ENCODE peak calls at places on chromosomes 2 and 18, in nine cellular contexts. One of them, this sample, is unnamed.
A peak's percentile ranks its signal among the peaks of the same experiment; 100 is the strongest.

GRCh38 chr2:145110668-145111067 is 590.7 kb upstream of the ZEB2 start:
- DNase-seq in epithelial cell of esophagus: no peak
- DNase-seq in HT1080: peak; percentile 65
- DNase-seq in breast epithelium: no peak
- DNase-seq in NCI-H1092: no peak
- DNase-seq in astrocyte: peak; percentile 70
- DNase-seq in DMS153: no peak
- DNase-seq in T-cell: no peak
- DNase-seq in fibroblast of mammary gland: no peak
- DNase-seq in this sample: no peak

GRCh38 chr2:219207884-219208740 is 1.5 kb downstream of the ZFAND2B start:
- DNase-seq in epithelial cell of esophagus: peak; percentile 54
- DNase-seq in HT1080: no peak
- DNase-seq in breast epithelium: no peak
- DNase-seq in NCI-H1092: no peak
- DNase-seq in astrocyte: peak; percentile 4
- DNase-seq in DMS153: no peak
- DNase-seq in T-cell: no peak
- DNase-seq in fibroblast of mammary gland: peak; percentile 42
- DNase-seq in this sample: no peak

GRCh38 chr2:84467389-84467788 is 8.3 kb upstream of the SUCLG1 start:
- DNase-seq in epithelial cell of esophagus: no peak
- DNase-seq in HT1080: no peak
- DNase-seq in breast epithelium: no peak
- DNase-seq in NCI-H1092: no peak
- DNase-seq in astrocyte: no peak
- DNase-seq in DMS153: no peak
- DNase-seq in T-cell: no peak
- DNase-seq in fibroblast of mammary gland: no peak
- DNase-seq in this sample: no peak

GRCh38 chr2:45892236-45892701 is 240.8 kb downstream of the PRKCE start:
- DNase-seq in epithelial cell of esophagus: no peak
- DNase-seq in HT1080: no peak
- DNase-seq in breast epithelium: no peak
- DNase-seq in NCI-H1092: no peak
- DNase-seq in astrocyte: peak; percentile 30
- DNase-seq in DMS153: peak; percentile 50
- DNase-seq in T-cell: no peak
- DNase-seq in fibroblast of mammary gland: no peak
- DNase-seq in this sample: no peak

GRCh38 chr2:144830543-144830942 is 310.6 kb upstream of the ZEB2 start:
- DNase-seq in epithelial cell of esophagus: no peak
- DNase-seq in HT1080: peak; percentile 2
- DNase-seq in breast epithelium: no peak
- DNase-seq in NCI-H1092: no peak
- DNase-seq in astrocyte: peak; percentile 31
- DNase-seq in DMS153: no peak
- DNase-seq in T-cell: no peak
- DNase-seq in fibroblast of mammary gland: no peak
- DNase-seq in this sample: no peak

GRCh38 chr2:71151620-71152019 is 21.2 kb downstream of the MPHOSPH10 start:
- DNase-seq in epithelial cell of esophagus: no peak
- DNase-seq in HT1080: no peak
- DNase-seq in breast epithelium: no peak
- DNase-seq in NCI-H1092: no peak
- DNase-seq in astrocyte: no peak
- DNase-seq in DMS153: no peak
- DNase-seq in T-cell: no peak
- DNase-seq in fibroblast of mammary gland: no peak
- DNase-seq in this sample: no peak

GRCh38 chr2:103161456-103162289 is 399.8 kb downstream of the TMEM182 start:
- DNase-seq in epithelial cell of esophagus: peak; percentile 69
- DNase-seq in HT1080: peak; percentile 31
- DNase-seq in breast epithelium: no peak
- DNase-seq in NCI-H1092: peak; percentile 53
- DNase-seq in astrocyte: peak; percentile 39
- DNase-seq in DMS153: peak; percentile 60
- DNase-seq in T-cell: no peak
- DNase-seq in fibroblast of mammary gland: peak; percentile 59
- DNase-seq in this sample: no peak

GRCh38 chr2:118169359-118170005 is 81.2 kb downstream of the INSIG2 start:
- DNase-seq in epithelial cell of esophagus: peak; percentile 9
- DNase-seq in HT1080: peak; percentile 28
- DNase-seq in breast epithelium: no peak
- DNase-seq in NCI-H1092: no peak
- DNase-seq in astrocyte: no peak
- DNase-seq in DMS153: no peak
- DNase-seq in T-cell: peak; percentile 18
- DNase-seq in fibroblast of mammary gland: no peak
- DNase-seq in this sample: no peak

GRCh38 chr2:97965146-97965545 is 30.6 kb downstream of the TMEM131 start:
- DNase-seq in epithelial cell of esophagus: no peak
- DNase-seq in HT1080: no peak
- DNase-seq in breast epithelium: no peak
- DNase-seq in NCI-H1092: no peak
- DNase-seq in astrocyte: no peak
- DNase-seq in DMS153: no peak
- DNase-seq in T-cell: no peak
- DNase-seq in fibroblast of mammary gland: no peak
- DNase-seq in this sample: no peak

GRCh38 chr2:128427356-128427755 is 108.7 kb upstream of the HS6ST1 start:
- DNase-seq in epithelial cell of esophagus: no peak
- DNase-seq in HT1080: no peak
- DNase-seq in breast epithelium: peak; percentile 30
- DNase-seq in NCI-H1092: no peak
- DNase-seq in astrocyte: no peak
- DNase-seq in DMS153: no peak
- DNase-seq in T-cell: no peak
- DNase-seq in fibroblast of mammary gland: no peak
- DNase-seq in this sample: no peak

GRCh38 chr2:43083710-43084698 is 142.4 kb downstream of the ZFP36L2 start:
- DNase-seq in epithelial cell of esophagus: peak; percentile 94
- DNase-seq in HT1080: peak; percentile 53
- DNase-seq in breast epithelium: no peak
- DNase-seq in NCI-H1092: no peak
- DNase-seq in astrocyte: peak; percentile 51
- DNase-seq in DMS153: no peak
- DNase-seq in T-cell: no peak
- DNase-seq in fibroblast of mammary gland: peak; percentile 90
- DNase-seq in this sample: no peak

GRCh38 chr2:45029215-45029614 is 20.0 kb upstream of the SIX2 start:
- DNase-seq in epithelial cell of esophagus: no peak
- DNase-seq in HT1080: no peak
- DNase-seq in breast epithelium: no peak
- DNase-seq in NCI-H1092: no peak
- DNase-seq in astrocyte: no peak
- DNase-seq in DMS153: no peak
- DNase-seq in T-cell: no peak
- DNase-seq in fibroblast of mammary gland: no peak
- DNase-seq in this sample: no peak

GRCh38 chr18:21761471-21762115 is 21.0 kb downstream of the MIB1 start:
- DNase-seq in epithelial cell of esophagus: no peak
- DNase-seq in HT1080: no peak
- DNase-seq in breast epithelium: no peak
- DNase-seq in NCI-H1092: no peak
- DNase-seq in astrocyte: no peak
- DNase-seq in DMS153: no peak
- DNase-seq in T-cell: no peak
- DNase-seq in fibroblast of mammary gland: no peak
- DNase-seq in this sample: no peak

GRCh38 chr2:200627110-200627770 is 41.4 kb downstream of the AOX1 start:
- DNase-seq in epithelial cell of esophagus: no peak
- DNase-seq in HT1080: no peak
- DNase-seq in breast epithelium: no peak
- DNase-seq in NCI-H1092: no peak
- DNase-seq in astrocyte: no peak
- DNase-seq in DMS153: no peak
- DNase-seq in T-cell: no peak
- DNase-seq in fibroblast of mammary gland: no peak
- DNase-seq in this sample: no peak

GRCh38 chr2:36549063-36549662 is 48.8 kb downstream of the FEZ2 start:
- DNase-seq in epithelial cell of esophagus: peak; percentile 15
- DNase-seq in HT1080: peak; percentile 49
- DNase-seq in breast epithelium: no peak
- DNase-seq in NCI-H1092: no peak
- DNase-seq in astrocyte: no peak
- DNase-seq in DMS153: no peak
- DNase-seq in T-cell: no peak
- DNase-seq in fibroblast of mammary gland: peak; percentile 21
- DNase-seq in this sample: no peak

GRCh38 chr2:15311201-15311882 is 249.8 kb downstream of the NBAS start:
- DNase-seq in epithelial cell of esophagus: no peak
- DNase-seq in HT1080: no peak
- DNase-seq in breast epithelium: no peak
- DNase-seq in NCI-H1092: no peak
- DNase-seq in astrocyte: peak; percentile 36
- DNase-seq in DMS153: no peak
- DNase-seq in T-cell: no peak
- DNase-seq in fibroblast of mammary gland: no peak
- DNase-seq in this sample: no peak

GRCh38 chr18:55249572-55249971 is 290.3 kb upstream of the CCDC68 start:
- DNase-seq in epithelial cell of esophagus: no peak
- DNase-seq in HT1080: no peak
- DNase-seq in breast epithelium: no peak
- DNase-seq in NCI-H1092: no peak
- DNase-seq in astrocyte: peak; percentile 49
- DNase-seq in DMS153: no peak
- DNase-seq in T-cell: no peak
- DNase-seq in fibroblast of mammary gland: peak; percentile 43
- DNase-seq in this sample: no peak

GRCh38 chr2:158575051-158575635 is 118.4 kb downstream of the PKP4 start:
- DNase-seq in epithelial cell of esophagus: no peak
- DNase-seq in HT1080: no peak
- DNase-seq in breast epithelium: no peak
- DNase-seq in NCI-H1092: no peak
- DNase-seq in astrocyte: peak; percentile 30
- DNase-seq in DMS153: no peak
- DNase-seq in T-cell: no peak
- DNase-seq in fibroblast of mammary gland: no peak
- DNase-seq in this sample: no peak

GRCh38 chr2:71631411-71631931 is 178.1 kb downstream of the DYSF start:
- DNase-seq in epithelial cell of esophagus: no peak
- DNase-seq in HT1080: no peak
- DNase-seq in breast epithelium: no peak
- DNase-seq in NCI-H1092: no peak
- DNase-seq in astrocyte: peak; percentile 48
- DNase-seq in DMS153: no peak
- DNase-seq in T-cell: no peak
- DNase-seq in fibroblast of mammary gland: peak; percentile 7
- DNase-seq in this sample: no peak

GRCh38 chr18:74518456-74519315 is 15.6 kb upstream of the CNDP1 start:
- DNase-seq in epithelial cell of esophagus: no peak
- DNase-seq in HT1080: no peak
- DNase-seq in breast epithelium: no peak
- DNase-seq in NCI-H1092: no peak
- DNase-seq in astrocyte: no peak
- DNase-seq in DMS153: no peak
- DNase-seq in T-cell: no peak
- DNase-seq in fibroblast of mammary gland: no peak
- DNase-seq in this sample: no peak

GRCh38 chr2:134515137-134515536 is 203.7 kb downstream of the TMEM163 start:
- DNase-seq in epithelial cell of esophagus: no peak
- DNase-seq in HT1080: peak; percentile 3
- DNase-seq in breast epithelium: no peak
- DNase-seq in NCI-H1092: no peak
- DNase-seq in astrocyte: no peak
- DNase-seq in DMS153: no peak
- DNase-seq in T-cell: no peak
- DNase-seq in fibroblast of mammary gland: no peak
- DNase-seq in this sample: no peak

GRCh38 chr18:63336366-63337099 is 17.0 kb upstream of the BCL2 start:
- DNase-seq in epithelial cell of esophagus: peak; percentile 92
- DNase-seq in HT1080: peak; percentile 95
- DNase-seq in breast epithelium: no peak
- DNase-seq in NCI-H1092: no peak
- DNase-seq in astrocyte: peak; percentile 90
- DNase-seq in DMS153: no peak
- DNase-seq in T-cell: no peak
- DNase-seq in fibroblast of mammary gland: peak; percentile 97
- DNase-seq in this sample: no peak

GRCh38 chr2:24984912-24985311 is 13.2 kb upstream of the DNAJC27 start:
- DNase-seq in epithelial cell of esophagus: no peak
- DNase-seq in HT1080: no peak
- DNase-seq in breast epithelium: no peak
- DNase-seq in NCI-H1092: peak; percentile 81
- DNase-seq in astrocyte: peak; percentile 49
- DNase-seq in DMS153: no peak
- DNase-seq in T-cell: no peak
- DNase-seq in fibroblast of mammary gland: peak; percentile 11
- DNase-seq in this sample: no peak

GRCh38 chr2:10933700-10934225 is 22.0 kb downstream of the KCNF1 start:
- DNase-seq in epithelial cell of esophagus: peak; percentile 35
- DNase-seq in HT1080: no peak
- DNase-seq in breast epithelium: no peak
- DNase-seq in NCI-H1092: no peak
- DNase-seq in astrocyte: no peak
- DNase-seq in DMS153: no peak
- DNase-seq in T-cell: no peak
- DNase-seq in fibroblast of mammary gland: peak; percentile 61
- DNase-seq in this sample: no peak

GRCh38 chr2:74206180-74206688 is 7.8 kb downstream of the MTHFD2 start:
- DNase-seq in epithelial cell of esophagus: peak; percentile 62
- DNase-seq in HT1080: peak; percentile 52
- DNase-seq in breast epithelium: no peak
- DNase-seq in NCI-H1092: no peak
- DNase-seq in astrocyte: peak; percentile 34
- DNase-seq in DMS153: no peak
- DNase-seq in T-cell: peak; percentile 18
- DNase-seq in fibroblast of mammary gland: peak; percentile 93
- DNase-seq in this sample: no peak